ENCODE peak calls at places on chromosomes 5 and 9, in six cellular contexts. O, Y, V, H, N and Z are unnamed samples.
A peak's percentile ranks its signal among the peaks of the same experiment; 100 is the strongest.

GRCh38 chr5:30894811-30895210 is 298.7 kb upstream of the CDH6 start:
- DNase-seq in O (no peak), Y (no peak), V (no peak), H (no peak), N (no peak), Z (no peak)

GRCh38 chr5:123371575-123372179 is 51.5 kb downstream of the CEP120 start:
- DNase-seq in O (no peak), Y (peak; percentile 88), V (no peak), H (peak; percentile 39), N (peak; percentile 22), Z (no peak)

GRCh38 chr9:92735907-92736600 is 28.6 kb downstream of the BICD2 start:
- DNase-seq in O (no peak), Y (no peak), V (no peak), H (no peak), N (no peak), Z (no peak)

GRCh38 chr9:419571-420156 is 205.0 kb downstream of the DOCK8 start:
- DNase-seq in O (no peak), Y (no peak), V (no peak), H (no peak), N (no peak), Z (no peak)

GRCh38 chr5:135308752-135309151 is 90.3 kb downstream of the MACROH2A1 start:
- DNase-seq in O (no peak), Y (no peak), V (no peak), H (no peak), N (peak; percentile 78), Z (no peak)

GRCh38 chr9:37371565-37372464 is 50.7 kb upstream of the GRHPR start:
- DNase-seq in O (peak; percentile 63), Y (no peak), V (no peak), H (no peak), N (no peak), Z (no peak)

GRCh38 chr9:130128251-130128650 is 44.0 kb upstream of the NCS1 start:
- DNase-seq in O (peak; percentile 66), Y (no peak), V (no peak), H (no peak), N (no peak), Z (no peak)

GRCh38 chr5:177097016-177097985 is 10.6 kb downstream of the FGFR4 start:
- DNase-seq in O (no peak), Y (no peak), V (no peak), H (no peak), N (no peak), Z (no peak)

GRCh38 chr9:16540996-16541668 is 329.3 kb downstream of the BNC2 start:
- DNase-seq in O (no peak), Y (no peak), V (no peak), H (no peak), N (no peak), Z (no peak)

GRCh38 chr5:65299841-65300240 is 181.9 kb downstream of the ADAMTS6 start:
- DNase-seq in O (no peak), Y (no peak), V (no peak), H (no peak), N (no peak), Z (no peak)

GRCh38 chr5:180330270-180330648 is 22.9 kb downstream of the GFPT2 start:
- DNase-seq in O (no peak), Y (no peak), V (no peak), H (no peak), N (no peak), Z (no peak)

GRCh38 chr5:56620903-56621680 is 194.3 kb upstream of the MAP3K1 start:
- DNase-seq in O (no peak), Y (no peak), V (no peak), H (no peak), N (no peak), Z (no peak)

GRCh38 chr9:136189394-136190236 is 15.3 kb downstream of the LHX3 start:
- DNase-seq in O (no peak), Y (peak; percentile 50), V (no peak), H (no peak), N (no peak), Z (no peak)

GRCh38 chr5:150780180-150780692 is 1.7 kb downstream of the SMIM3 start:
- DNase-seq in O (peak; percentile 81), Y (no peak), V (no peak), H (no peak), N (no peak), Z (no peak)

GRCh38 chr5:142215915-142216681 is 107.5 kb downstream of the NDFIP1 start:
- DNase-seq in O (no peak), Y (no peak), V (no peak), H (no peak), N (peak; percentile 54), Z (no peak)

GRCh38 chr9:69674112-69674511 is 1.9 kb upstream of the APBA1 start:
- DNase-seq in O (no peak), Y (no peak), V (no peak), H (no peak), N (no peak), Z (no peak)

GRCh38 chr5:77871946-77872345 is 95.8 kb upstream of the TBCA start:
- DNase-seq in O (no peak), Y (no peak), V (no peak), H (no peak), N (no peak), Z (no peak)

GRCh38 chr5:125823572-125823971 is 599.6 kb upstream of the GRAMD2B start:
- DNase-seq in O (no peak), Y (no peak), V (no peak), H (no peak), N (peak; percentile 1), Z (no peak)

GRCh38 chr9:21616082-21616778 is 134.1 kb upstream of the IFNE start:
- DNase-seq in O (no peak), Y (no peak), V (no peak), H (no peak), N (no peak), Z (no peak)

GRCh38 chr9:87682618-87683017 is 43.3 kb upstream of the CTSL start:
- DNase-seq in O (no peak), Y (no peak), V (no peak), H (no peak), N (no peak), Z (no peak)

GRCh38 chr9:87683751-87684626 is 41.9 kb upstream of the CTSL start:
- DNase-seq in O (no peak), Y (no peak), V (no peak), H (no peak), N (no peak), Z (no peak)

GRCh38 chr9:87682085-87682484 is 43.8 kb upstream of the CTSL start:
- DNase-seq in O (no peak), Y (peak; percentile 17), V (no peak), H (no peak), N (no peak), Z (no peak)

GRCh38 chr9:87678650-87679355 is 47.1 kb upstream of the CTSL start:
- DNase-seq in O (no peak), Y (peak; percentile 72), V (no peak), H (peak; percentile 54), N (peak; percentile 64), Z (peak; percentile 40)

DNA sequence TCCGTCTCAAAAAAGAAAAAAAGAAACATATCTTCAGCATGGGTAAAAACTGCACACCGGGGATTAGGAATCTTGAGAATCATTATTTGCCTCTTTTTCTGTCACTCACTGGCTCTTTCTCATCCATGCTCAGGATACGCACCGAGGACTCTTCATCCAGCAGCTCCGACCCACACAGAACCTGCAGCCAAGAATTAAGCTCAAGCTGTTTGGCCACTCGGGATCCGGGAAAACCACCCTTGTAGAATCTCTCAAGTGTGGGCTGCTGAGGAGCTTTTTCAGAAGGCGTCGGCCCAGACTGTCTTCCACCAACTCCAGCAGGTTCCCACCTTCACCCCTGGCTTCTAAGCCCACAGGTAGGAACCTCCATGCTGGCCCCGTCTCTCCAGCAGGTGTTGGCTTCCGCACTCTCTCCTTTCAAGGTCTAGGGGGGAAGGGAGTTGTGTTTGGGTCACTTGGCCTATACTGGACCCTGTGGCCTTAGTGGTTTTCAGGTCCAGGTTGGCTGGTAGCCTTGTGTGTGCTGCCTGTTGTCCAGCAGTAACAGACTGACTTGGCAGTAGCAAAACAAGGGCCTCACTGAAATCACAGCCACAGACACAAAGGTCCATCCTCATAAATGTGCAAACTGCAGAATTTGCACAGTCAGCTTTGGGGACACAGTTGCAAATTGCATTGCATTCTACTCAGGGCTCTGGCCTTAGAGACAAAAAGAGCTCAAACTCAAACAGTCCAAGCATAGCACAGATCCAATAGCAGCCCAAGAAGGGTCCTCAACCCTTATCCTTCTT is 44.5 kb upstream of the CTSL start:
- DNase-seq in O (no peak), Y (no peak), V (no peak), H (no peak), N (no peak), Z (no peak)
- TF ChIP-seq TAF1 in O (no peak), Y (no peak), V (no peak), H (no peak), N (no peak), Z (no peak)

GRCh38 chr9:111482656-111483418 is 1.3 kb downstream of the ECPAS start:
- DNase-seq in O (no peak), Y (peak; percentile 86), V (peak; percentile 62), H (peak; percentile 79), N (peak; percentile 57), Z (peak; percentile 63)
- TF ChIP-seq POLR2A in O (peak; percentile 79), Y (peak; percentile 61), V (peak; percentile 51), H (peak; percentile 84), N (peak; percentile 75), Z (peak; percentile 46)

DNA sequence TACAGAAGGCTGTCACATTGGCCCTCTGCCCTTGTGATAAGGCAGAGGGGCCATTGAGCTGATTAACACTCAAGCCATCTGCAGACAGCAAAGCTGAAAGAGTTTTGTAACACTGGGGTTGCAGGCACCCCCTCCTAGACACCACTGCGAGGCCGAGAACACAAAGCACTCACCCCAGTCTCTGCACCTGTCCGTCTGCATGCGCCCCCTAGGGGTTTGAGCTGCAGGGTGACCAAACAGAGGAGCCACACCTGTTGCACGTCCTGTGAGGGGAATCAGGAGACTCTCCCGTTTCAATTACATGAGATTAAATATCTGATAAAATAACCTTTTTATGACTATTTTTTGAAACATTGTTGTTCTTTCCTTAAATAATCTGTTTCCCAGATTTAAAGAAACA is 1180.4 kb downstream of the CDH9 start:
- DNase-seq in O (no peak), Y (peak; percentile 89), V (no peak), H (no peak), N (no peak), Z (no peak)
- TF ChIP-seq TAF1 in O (no peak), Y (no peak), V (no peak), H (no peak), N (no peak), Z (no peak)

DNA sequence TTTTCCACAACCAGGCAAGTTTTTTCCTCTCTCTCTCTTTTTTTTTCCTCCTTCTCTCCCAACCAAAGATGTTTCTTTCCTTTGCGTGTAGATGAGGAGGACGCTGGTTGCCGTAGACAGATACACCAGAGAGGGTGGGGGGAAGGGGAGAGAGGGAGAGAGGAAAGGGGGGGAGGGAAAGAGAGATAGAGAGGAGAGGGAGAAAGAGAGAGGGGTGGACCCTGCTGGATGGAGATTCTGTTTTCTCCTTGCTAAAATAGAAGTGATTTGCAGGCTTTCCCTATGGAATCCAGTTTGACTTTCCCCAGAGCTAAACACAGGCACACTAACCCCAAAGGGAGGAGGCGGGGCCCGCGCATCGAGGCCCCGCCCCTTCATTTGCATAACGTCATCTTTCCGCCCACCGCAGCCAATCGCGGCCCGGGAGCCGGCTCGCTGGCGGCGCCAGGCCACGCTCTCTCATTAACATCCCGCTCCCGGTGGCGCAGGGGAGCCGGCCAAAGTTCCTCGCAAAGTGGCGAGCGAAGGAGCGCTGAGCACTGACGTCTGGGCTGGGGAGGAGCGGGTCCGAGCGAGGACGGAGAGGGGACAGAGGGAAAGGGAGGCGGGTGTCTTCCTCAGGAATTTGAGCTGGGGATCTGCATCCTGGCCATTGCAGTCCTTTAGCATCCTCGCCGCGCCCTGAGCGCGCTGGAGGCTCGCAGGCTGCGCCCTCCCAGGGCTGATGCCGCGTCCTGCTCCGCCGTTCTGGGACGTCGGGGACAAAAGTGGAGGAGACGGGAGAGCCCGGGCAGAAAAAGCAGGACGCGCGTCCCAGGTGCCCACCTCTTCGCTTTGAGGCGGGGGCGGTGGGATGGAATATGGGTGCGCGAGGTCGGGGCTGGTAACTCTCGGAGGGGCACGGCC is 559 bp upstream of the EBF1 start:
- DNase-seq in O (peak; percentile 81), Y (peak; percentile 96), V (no peak), H (peak; percentile 96), N (no peak), Z (peak; percentile 61)
- TF ChIP-seq POLR2A in O (peak; percentile 93), Y (no peak), V (peak; percentile 98), H (no peak), N (no peak), Z (peak; percentile 90)